ENCODE peak calls at places on chromosomes 5 and 9, in seven cellular contexts. C is PC-9; Z is NCI-H446 treated with DMSO at 0.1 percent for 48 hours; F is choroid plexus epithelial cell; Q is tibial artery; M is stimulated activated naive CD8-positive, alpha-beta T cell treated with anti-CD3 and anti-CD28 coated beads, Interleukin-15, Interleukin-2, amounts not matched to agents 100 U/mL and 50 U/mL, for 24 hours; W is activated CD8-positive, alpha-beta memory T cell treated with anti-CD3 and anti-CD28 coated beads, Interleukin-2, amount 50 U/mL, for 4 hours. B is an unnamed sample.

GRCh38 chr5:168328804-168329203 is 37.4 kb downstream of the WWC1 start:
- DNase-seq in M (no peak), W (no peak), C (peak), Q (no peak), F (peak), Z (no peak), B (no peak)

GRCh38 chr9:128244443-128245226 is 31.2 kb downstream of the GOLGA2 start:
- DNase-seq in M (no peak), Q (peak), F (peak), W (no peak), C (no peak), Z (no peak), B (peak)

GRCh38 chr5:179821298-179822058 is 773 bp downstream of the SQSTM1 start:
- DNase-seq in Z (peak), M (peak), C (peak), W (peak), F (peak), Q (peak), B (peak)

GRCh38 chr5:31393126-31393525 is 138.8 kb downstream of the DROSHA start:
- DNase-seq in Z (no peak), F (no peak), C (no peak), M (no peak), Q (no peak), W (no peak), B (no peak)

GRCh38 chr9:128116104-128117083 is 11.1 kb downstream of the PTGES2 start:
- DNase-seq in Z (no peak), F (no peak), Q (no peak), C (no peak), W (no peak), M (no peak), B (peak)

GRCh38 chr9:132591751-132592314 is 9.4 kb downstream of the BARHL1 start:
- DNase-seq in F (no peak), Z (no peak), M (no peak), C (peak), Q (no peak), W (no peak), B (no peak)

GRCh38 chr5:142823176-142823575 is 53.0 kb downstream of the ARHGAP26 start:
- DNase-seq in C (no peak), F (peak), W (no peak), Q (no peak), M (no peak), Z (no peak), B (no peak)

GRCh38 chr9:14391620-14392019 is 77.7 kb upstream of the NFIB start:
- DNase-seq in W (no peak), Z (peak), M (no peak), Q (no peak), F (no peak), C (no peak), B (no peak)

GRCh38 chr9:132164604-132165362 is 2.9 kb downstream of the NTNG2 start:
- DNase-seq in M (no peak), Z (no peak), F (peak), C (no peak), W (no peak), Q (peak), B (no peak)

GRCh38 chr5:137084016-137084415 is 415.1 kb downstream of the SPOCK1 start:
- DNase-seq in Z (no peak), C (no peak), F (no peak), Q (no peak), W (no peak), M (no peak), B (no peak)

GRCh38 chr5:54887663-54888062 is 97.7 kb downstream of the ESM1 start:
- DNase-seq in Q (no peak), W (no peak), F (no peak), M (no peak), Z (no peak), C (no peak), B (no peak)

GRCh38 chr5:177515580-177515979 is 1.2 kb downstream of the DDX41 start:
- DNase-seq in F (no peak), Z (no peak), M (no peak), W (no peak), Q (no peak), C (no peak), B (no peak)

GRCh38 chr5:157606046-157606445 is 30.5 kb upstream of the ADAM19 start:
- DNase-seq in W (no peak), C (no peak), Q (no peak), Z (no peak), M (no peak), F (no peak), B (no peak)

GRCh38 chr9:80467632-80468031 is 895.9 kb downstream of the TLE4 start:
- DNase-seq in F (peak), C (no peak), M (no peak), Z (no peak), W (no peak), Q (no peak), B (no peak)

GRCh38 chr5:61949680-61950435 is 356.1 kb upstream of the KIF2A start:
- DNase-seq in F (no peak), W (no peak), Z (no peak), C (no peak), Q (no peak), M (no peak), B (no peak)

GRCh38 chr5:177111720-177112394 is 21.7 kb upstream of the NSD1 start:
- DNase-seq in Z (peak), M (peak), W (peak), F (peak), Q (no peak), C (no peak), B (no peak)

GRCh38 chr5:151158287-151158661 is 695 bp upstream of the ANXA6 start:
- DNase-seq in M (peak), Q (no peak), F (peak), C (no peak), Z (no peak), W (no peak), B (no peak)

GRCh38 chr5:15717002-15717401 is 217.0 kb downstream of the FBXL7 start:
- DNase-seq in F (no peak), C (no peak), Q (no peak), W (no peak), M (no peak), Z (no peak), B (no peak)

GRCh38 chr5:171521219-171521633 is 101.8 kb downstream of the FGF18 start:
- DNase-seq in W (no peak), Q (peak), F (peak), C (peak), M (no peak), Z (no peak), B (no peak)

GRCh38 chr9:91771864-91772263 is 178.2 kb downstream of the ROR2 start:
- DNase-seq in F (no peak), M (no peak), Q (no peak), W (no peak), C (no peak), Z (no peak), B (no peak)

GRCh38 chr5:124908603-124909451 is 162.4 kb upstream of the ZNF608 start:
- DNase-seq in Q (no peak), Z (peak), C (peak), F (peak), W (no peak), M (no peak), B (no peak)